ENCODE peak calls at places on chromosomes 13 and 19, in four cellular contexts. X is colonic mucosa, I is HT1080, P is kidney epithelial cell. M is an unnamed sample.

GRCh38 chr19:9913237-9914000 is 22.9 kb downstream of the OLFM2 start:
- DNase-seq in I (no peak), X (no peak), P (no peak), M (no peak)

GRCh38 chr13:26831336-26831908 is 70.8 kb upstream of the GPR12 start:
- DNase-seq in I (no peak), P (no peak), X (no peak), M (no peak)

GRCh38 chr19:34165295-34165738 is 7.0 kb upstream of the LSM14A start:
- DNase-seq in I (no peak), X (no peak), P (no peak), M (no peak)

GRCh38 chr13:73702419-73703071 is 431.7 kb downstream of the KLF12 start:
- DNase-seq in P (no peak), I (no peak), X (no peak), M (no peak)

GRCh38 chr13:100334209-100334608 is 245.3 kb downstream of the PCCA start:
- DNase-seq in X (no peak), I (no peak), P (peak), M (no peak)

GRCh38 chr13:77779461-77780272 is 82.2 kb downstream of the SLAIN1 start:
- DNase-seq in X (peak), P (peak), I (peak), M (no peak)

GRCh38 chr19:38228491-38229439 is 4.7 kb upstream of the DPF1 start:
- DNase-seq in I (no peak), X (no peak), P (no peak), M (no peak)

GRCh38 chr19:28242317-28242927 is 970.5 kb downstream of the UQCRFS1 start:
- DNase-seq in P (no peak), X (peak), I (peak), M (no peak)

GRCh38 chr19:33293255-33294057 is 8.9 kb downstream of the CEBPA start:
- DNase-seq in I (peak), P (no peak), X (peak), M (no peak)

GRCh38 chr19:38231918-38232317 is 7.9 kb upstream of the DPF1 start:
- DNase-seq in P (no peak), I (no peak), X (no peak), M (no peak)

GRCh38 chr19:13309853-13310252 is 159.6 kb downstream of the IER2 start:
- DNase-seq in X (no peak), I (no peak), P (no peak), M (no peak)

GRCh38 chr19:13646758-13647157 is 117.6 kb upstream of the MRI1 start:
- DNase-seq in X (no peak), I (no peak), P (no peak), M (no peak)

GRCh38 chr13:51679616-51680015 is 95.4 kb downstream of the WDFY2 start:
- DNase-seq in X (no peak), I (no peak), P (no peak), M (no peak)

GRCh38 chr19:3095375-3096191 is 1.4 kb downstream of the GNA11 start:
- DNase-seq in I (no peak), P (no peak), X (peak), M (no peak)

GRCh38 chr19:12668937-12669271 is 2.3 kb downstream of the WDR83 start:
- DNase-seq in X (peak), P (no peak), I (peak), M (no peak)

GRCh38 chr19:39407644-39408391 is 1.2 kb downstream of the ZFP36 start:
- DNase-seq in I (no peak), X (peak), P (no peak), M (no peak)

GRCh38 chr13:40667622-40667978 is 1.2 kb upstream of the FOXO1 start:
- DNase-seq in P (no peak), X (peak), I (no peak), M (no peak)

GRCh38 chr19:43290568-43291359 is 21.4 kb upstream of the PSG9 start:
- DNase-seq in X (no peak), I (no peak), P (no peak), M (no peak)

GRCh38 chr13:76644906-76645305 is 241.3 kb downstream of the KCTD12 start:
- DNase-seq in I (no peak), X (no peak), P (no peak), M (no peak)

GRCh38 chr19:58350001-58350801 is 3.1 kb downstream of the A1BG start:
- DNase-seq in I (no peak), P (no peak), X (no peak), M (no peak)

GRCh38 chr19:50657672-50658437 is 8.6 kb downstream of the C19orf81 start:
- DNase-seq in X (peak), P (peak), I (peak), M (peak)

GRCh38 chr19:34963531-34964406 is at the start of gene ZNF792:
- DNase-seq in X (peak), P (no peak), I (peak), M (no peak)

M was measured in esophagus squamous epithelium.